ENCODE peak calls at places on chromosomes 4 and X, in nine cellular contexts. B is mesendoderm; T is stimulated activated CD8-positive, alpha-beta memory T cell treated with anti-CD3 and anti-CD28 coated beads, Interleukin-2, amount 100 ng/mL, for 1 hour; M is NCI-H1105 treated with DMSO at 0.1 percent for 48 hours; L is A549; G is mesenteric fat pad; O is lower lobe of right lung; S is effector CD4-positive, alpha-beta T cell; J is activated CD4-positive, alpha-beta T cell treated with anti-CD3 and anti-CD28 coated beads, Interleukin-2, amount 10 ng/mL, durations not matched to agents 7 days and 5 days. K is an unnamed sample.

GRCh38 chr4:8379771-8380170 is 60.8 kb downstream of the ACOX3 start:
- DNase-seq in B (no peak), T (no peak), M (no peak), L (no peak), G (no peak), O (no peak), S (no peak), J (no peak), K (no peak)

GRCh38 chrX:150361070-150361776 is 1.9 kb upstream of the MAMLD1 start:
- DNase-seq in B (peak), T (no peak), M (no peak), L (peak), G (peak), O (peak), S (no peak), J (peak), K (no peak)

GRCh38 chr4:38488891-38489861 is 174.8 kb upstream of the KLF3 start:
- DNase-seq in B (peak), T (no peak), M (no peak), L (no peak), G (no peak), O (no peak), S (no peak), J (no peak), K (no peak)

GRCh38 chrX:108464604-108465003 is 25.0 kb downstream of the COL4A5 start:
- DNase-seq in B (peak), T (no peak), M (no peak), L (no peak), G (no peak), O (no peak), S (no peak), J (no peak), K (peak)

GRCh38 chr4:175971393-175972179 is 94.1 kb upstream of the WDR17 start:
- DNase-seq in B (peak), T (no peak), M (no peak), L (no peak), G (no peak), O (no peak), S (no peak), J (no peak), K (peak)

GRCh38 chr4:26034849-26035248 is 120.8 kb downstream of the SMIM20 start:
- DNase-seq in B (no peak), T (no peak), M (no peak), L (no peak), G (no peak), O (no peak), S (no peak), J (peak), K (no peak)

GRCh38 chr4:160202802-160203201 is 1099.9 kb downstream of the RAPGEF2 start:
- DNase-seq in B (peak), T (no peak), M (no peak), L (peak), G (no peak), O (no peak), S (no peak), J (no peak), K (no peak)

GRCh38 chrX:104750146-104750699 is 184.2 kb downstream of the IL1RAPL2 start:
- DNase-seq in B (no peak), T (no peak), M (no peak), L (no peak), G (no peak), O (no peak), S (no peak), J (no peak), K (peak)

GRCh38 chrX:38879631-38880220 is 78.5 kb downstream of the MID1IP1 start:
- DNase-seq in B (no peak), T (no peak), M (peak), L (no peak), G (no peak), O (no peak), S (no peak), J (peak), K (no peak)

GRCh38 chr4:986428-986948 is 356 bp upstream of the IDUA start:
- DNase-seq in B (no peak), T (no peak), M (no peak), L (no peak), G (no peak), O (no peak), S (no peak), J (no peak), K (no peak)

GRCh38 chr4:185395255-185395955 is at the start of gene LRP2BP:
- DNase-seq in B (no peak), T (no peak), M (peak), L (no peak), G (no peak), O (no peak), S (no peak), J (no peak), K (peak)

GRCh38 chr4:77826280-77826679 is 7.1 kb upstream of the CNOT6L start:
- DNase-seq in B (no peak), T (no peak), M (no peak), L (no peak), G (no peak), O (no peak), S (no peak), J (no peak), K (no peak)

GRCh38 chrX:74520291-74520690 is 94.1 kb downstream of the RLIM start:
- DNase-seq in B (no peak), T (no peak), M (no peak), L (no peak), G (no peak), O (no peak), S (no peak), J (no peak), K (no peak)

GRCh38 chr4:154559141-154559841 is 3.5 kb upstream of the FGB start:
- DNase-seq in B (peak), T (no peak), M (peak), L (peak), G (no peak), O (no peak), S (no peak), J (peak), K (peak)

GRCh38 chrX:31435592-31435991 is 363.8 kb upstream of the FTHL17 start:
- DNase-seq in B (peak), T (no peak), M (no peak), L (peak), G (no peak), O (no peak), S (no peak), J (no peak), K (peak)

GRCh38 chr4:10977534-10977933 is 293.0 kb upstream of the CLNK start:
- DNase-seq in B (no peak), T (no peak), M (no peak), L (no peak), G (no peak), O (no peak), S (no peak), J (no peak), K (no peak)

GRCh38 chrX:33053001-33053400 is 158.3 kb downstream of the DMD start:
- DNase-seq in B (no peak), T (no peak), M (peak), L (no peak), G (no peak), O (no peak), S (no peak), J (no peak), K (no peak)